ENCODE peak calls at places on chromosome 3, in seven cellular contexts. L, U, K, F, D, S and Z are unnamed samples.

GRCh38 chr3:179324270-179324754 is 1.5 kb downstream of the ZNF639 start:
- DNase-seq in L (no peak), U (no peak), K (no peak), F (no peak), D (no peak), S (peak; percentile 10), Z (no peak)

GRCh38 chr3:133966954-133967353 is 62.8 kb downstream of the SLCO2A1 start:
- DNase-seq in L (no peak), U (no peak), K (no peak), F (no peak), D (no peak), S (no peak), Z (no peak)

GRCh38 chr3:67601385-67601784 is 53.0 kb downstream of the SUCLG2 start:
- DNase-seq in L (no peak), U (no peak), K (no peak), F (no peak), D (no peak), S (no peak), Z (no peak)

GRCh38 chr3:16468114-16469098 is 45.1 kb downstream of the RFTN1 start:
- DNase-seq in L (no peak), U (no peak), K (no peak), F (peak; percentile 37), D (no peak), S (no peak), Z (no peak)

GRCh38 chr3:36866358-36866757 is 78.5 kb downstream of the TRANK1 start:
- DNase-seq in L (no peak), U (no peak), K (no peak), F (no peak), D (no peak), S (no peak), Z (no peak)

GRCh38 chr3:124514681-124515080 is 215.6 kb upstream of the UMPS start:
- DNase-seq in L (no peak), U (no peak), K (no peak), F (no peak), D (no peak), S (no peak), Z (no peak)

GRCh38 chr3:188624828-188625227 is 470.9 kb downstream of the LPP start:
- DNase-seq in L (no peak), U (no peak), K (no peak), F (no peak), D (no peak), S (no peak), Z (no peak)

GRCh38 chr3:65936908-65937638 is 101.6 kb downstream of the MAGI1 start:
- DNase-seq in L (no peak), U (no peak), K (no peak), F (no peak), D (no peak), S (no peak), Z (no peak)

GRCh38 chr3:175948041-175948440 is 1088.9 kb downstream of the NAALADL2 start:
- DNase-seq in L (no peak), U (no peak), K (no peak), F (no peak), D (no peak), S (no peak), Z (no peak)

GRCh38 chr3:19940643-19941042 is 6.3 kb upstream of the RAB5A start:
- DNase-seq in L (no peak), U (no peak), K (no peak), F (no peak), D (no peak), S (no peak), Z (no peak)

GRCh38 chr3:129412542-129413198 is 15.8 kb downstream of the EFCAB12 start:
- DNase-seq in L (no peak), U (no peak), K (no peak), F (no peak), D (no peak), S (no peak), Z (no peak)

GRCh38 chr3:61371123-61371522 is 119.9 kb upstream of the FHIT start:
- DNase-seq in L (peak; percentile 16), U (no peak), K (no peak), F (no peak), D (no peak), S (no peak), Z (no peak)

GRCh38 chr3:15722877-15723623 is 74.7 kb downstream of the ANKRD28 start:
- DNase-seq in L (no peak), U (no peak), K (no peak), F (no peak), D (no peak), S (no peak), Z (no peak)

GRCh38 chr3:196965804-196966173 is 2.8 kb downstream of the PIGZ start:
- DNase-seq in L (no peak), U (no peak), K (peak; percentile 24), F (no peak), D (no peak), S (no peak), Z (no peak)

GRCh38 chr3:71316378-71316777 is 267.1 kb downstream of the FOXP1 start:
- DNase-seq in L (no peak), U (no peak), K (no peak), F (no peak), D (no peak), S (no peak), Z (no peak)

GRCh38 chr3:124119056-124119721 is 127.3 kb upstream of the ROPN1 start:
- DNase-seq in L (no peak), U (no peak), K (no peak), F (no peak), D (no peak), S (peak; percentile 83), Z (no peak)

GRCh38 chr3:77186728-77187127 is 146.8 kb downstream of the ROBO2 start:
- DNase-seq in L (no peak), U (no peak), K (no peak), F (no peak), D (no peak), S (no peak), Z (no peak)

GRCh38 chr3:46674031-46674592 is 19.4 kb downstream of the ALS2CL start:
- DNase-seq in L (no peak), U (no peak), K (peak; percentile 36), F (no peak), D (no peak), S (no peak), Z (no peak)

GRCh38 chr3:179181021-179181472 is 32.9 kb downstream of the PIK3CA start:
- DNase-seq in L (no peak), U (no peak), K (no peak), F (no peak), D (no peak), S (peak; percentile 42), Z (no peak)

GRCh38 chr3:105223815-105224214 is 142.9 kb upstream of the ALCAM start:
- DNase-seq in L (no peak), U (no peak), K (no peak), F (no peak), D (no peak), S (no peak), Z (no peak)

GRCh38 chr3:67940200-67940952 is 286.0 kb upstream of the SUCLG2 start:
- DNase-seq in L (no peak), U (no peak), K (peak; percentile 52), F (no peak), D (no peak), S (no peak), Z (no peak)

GRCh38 chr3:8962226-8962861 is 928 bp downstream of the RAD18 start:
- DNase-seq in L (no peak), U (no peak), K (no peak), F (no peak), D (no peak), S (no peak), Z (no peak)

GRCh38 chr3:45132568-45133211 is 13.5 kb downstream of the CDCP1 start:
- DNase-seq in L (no peak), U (no peak), K (no peak), F (no peak), D (no peak), S (peak; percentile 10), Z (no peak)

GRCh38 chr3:43071313-43071893 is 34.5 kb downstream of the POMGNT2 start:
- DNase-seq in L (no peak), U (peak; percentile 14), K (no peak), F (peak; percentile 7), D (no peak), S (no peak), Z (no peak)

GRCh38 chr3:108406661-108407206 is 103.7 kb downstream of the MYH15 start:
- DNase-seq in L (no peak), U (peak; percentile 5), K (peak; percentile 62), F (no peak), D (no peak), S (peak; percentile 56), Z (peak; percentile 20)

GRCh38 chr3:35965908-35966307 is 326.6 kb downstream of the ARPP21 start:
- DNase-seq in L (no peak), U (no peak), K (no peak), F (no peak), D (no peak), S (peak; percentile 29), Z (no peak)

GRCh38 chr3:157130138-157130880 is 29.6 kb downstream of the CCNL1 start:
- DNase-seq in L (peak; percentile 11), U (peak; percentile 83), K (peak; percentile 91), F (peak; percentile 70), D (peak; percentile 78), S (peak; percentile 58), Z (no peak)

GRCh38 chr3:127473244-127474024 is 117.1 kb downstream of the TPRA1 start:
- DNase-seq in L (no peak), U (no peak), K (no peak), F (no peak), D (no peak), S (no peak), Z (no peak)

GRCh38 chr3:45176912-45177311 is 30.7 kb upstream of the CDCP1 start:
- DNase-seq in L (no peak), U (no peak), K (no peak), F (no peak), D (no peak), S (no peak), Z (no peak)

GRCh38 chr3:73255609-73256029 is 194.2 kb downstream of the EBLN2 start:
- DNase-seq in L (peak; percentile 54), U (no peak), K (peak; percentile 53), F (no peak), D (no peak), S (peak; percentile 50), Z (no peak)

GRCh38 chr3:160003520-160004128 is 15.0 kb downstream of the IL12A start:
- DNase-seq in L (peak; percentile 22), U (peak; percentile 14), K (peak; percentile 79), F (no peak), D (no peak), S (peak; percentile 56), Z (no peak)

GRCh38 chr3:40913192-40913591 is 286.1 kb upstream of the CTNNB1 start:
- DNase-seq in L (no peak), U (no peak), K (no peak), F (no peak), D (no peak), S (no peak), Z (no peak)

GRCh38 chr3:152930516-152930915 is 95.6 kb downstream of the P2RY1 start:
- DNase-seq in L (no peak), U (no peak), K (no peak), F (no peak), D (no peak), S (no peak), Z (no peak)

GRCh38 chr3:36380171-36381031 is at the start of gene STAC:
- DNase-seq in L (no peak), U (no peak), K (no peak), F (no peak), D (no peak), S (peak; percentile 65), Z (no peak)

GRCh38 chr3:99172736-99173657 is 271.5 kb upstream of the DCBLD2 start:
- DNase-seq in L (peak; percentile 44), U (no peak), K (peak; percentile 54), F (no peak), D (no peak), S (peak; percentile 61), Z (no peak)

GRCh38 chr3:54538346-54538745 is 389.5 kb downstream of the LRTM1 start:
- DNase-seq in L (no peak), U (no peak), K (no peak), F (no peak), D (no peak), S (no peak), Z (no peak)